ENCODE peak calls at places on chromosome 15, in seven cellular contexts. A is mesendoderm, U is endodermal cell, P is mesenchymal stem cell, O is A549, L is left lung, I is Karpas-422. T is an unnamed sample. For H3K4me1, the result is how much of the 10 kb centered on the place peaks cover.

GRCh38 chr15:41401904-41402267 is 410 bp downstream of the NDUFAF1 start:
- DNase-seq in O (no peak), I (no peak), P (no peak), U (no peak), L (no peak), A (no peak), T (no peak)

GRCh38 chr15:82712036-82712435 is 2.4 kb upstream of the AP3B2 start:
- DNase-seq in I (no peak), A (no peak), U (no peak), O (no peak), L (no peak), P (no peak), T (no peak)

GRCh38 chr15:99021669-99022068 is 14.1 kb upstream of the PGPEP1L start:
- DNase-seq in L (no peak), P (no peak), O (no peak), U (no peak), I (no peak), A (no peak), T (no peak)

GRCh38 chr15:54387808-54388207 is 409.6 kb downstream of the UNC13C start:
- DNase-seq in P (no peak), I (no peak), O (no peak), A (no peak), U (no peak), L (no peak), T (no peak)

GRCh38 chr15:78565951-78566774 is 843 bp downstream of the CHRNA5 start:
- DNase-seq in I (no peak), O (peak), U (peak), P (peak), L (no peak), A (peak), T (no peak)

GRCh38 chr15:88908697-88909621 is 4.2 kb downstream of the MFGE8 start:
- DNase-seq in I (no peak), L (no peak), O (no peak), P (peak), A (no peak), U (no peak), T (no peak)

GRCh38 chr15:37035349-37035748 is 65.0 kb downstream of the MEIS2 start:
- DNase-seq in I (no peak), O (no peak), P (peak), A (no peak), L (no peak), U (no peak), T (no peak)

GRCh38 chr15:47991376-47991775 is 129.4 kb upstream of the SLC24A5 start:
- DNase-seq in P (peak), A (no peak), I (no peak), L (no peak), U (no peak), O (no peak), T (no peak)

GRCh38 chr15:42059661-42060476 is 34.5 kb downstream of the PLA2G4D start:
- DNase-seq in O (peak), L (no peak), I (peak), P (peak), A (peak), U (peak), T (no peak)

GRCh38 chr15:41878355-41878699 is 15.5 kb downstream of the SPTBN5 start:
- DNase-seq in P (no peak), A (no peak), U (no peak), O (no peak), L (no peak), I (no peak), T (no peak)

GRCh38 chr15:65384505-65384894 is 6.7 kb upstream of the IGDCC3 start:
- DNase-seq in A (no peak), I (no peak), O (no peak), U (no peak), P (no peak), L (no peak), T (no peak)

GRCh38 chr15:29871401-29871800 is 49.1 kb upstream of the TJP1 start:
- DNase-seq in I (no peak), L (no peak), O (no peak), U (no peak), P (no peak), A (no peak), T (no peak)

GRCh38 chr15:91491131-91491950 is 362.2 kb upstream of the SLCO3A1 start:
- DNase-seq in L (no peak), P (no peak), I (no peak), O (no peak), A (peak), U (no peak), T (no peak)

GRCh38 chr15:78914027-78914764 is 30.6 kb downstream of the CTSH start:
- DNase-seq in P (no peak), U (peak), A (peak), L (no peak), O (peak), I (no peak), T (no peak)

GRCh38 chr15:95538693-95539092 is 791.8 kb upstream of the NR2F2 start:
- DNase-seq in O (no peak), I (no peak), L (no peak), U (no peak), P (no peak), A (no peak), T (no peak)

GRCh38 chr15:65644282-65644681 is 22.5 kb downstream of the SLC24A1 start:
- DNase-seq in L (no peak), U (no peak), P (no peak), A (no peak), O (no peak), I (no peak), T (no peak)

GRCh38 chr15:57153140-57153539 is 223.2 kb upstream of the CGNL1 start:
- DNase-seq in P (peak), L (no peak), I (no peak), A (no peak), O (no peak), U (no peak), T (no peak)

GRCh38 chr15:61828008-61828407 is 232.2 kb downstream of the VPS13C start:
- DNase-seq in A (no peak), P (no peak), O (peak), U (no peak), I (no peak), L (no peak), T (no peak)

GRCh38 chr15:65248506-65248905 is 37.2 kb upstream of the CILP start:
- DNase-seq in I (no peak), O (no peak), L (no peak), P (no peak), A (peak), U (no peak), T (no peak)

GRCh38 chr15:81375461-81375860 is 1.4 kb upstream of the TMC3 start:
- DNase-seq in U (no peak), I (no peak), L (no peak), O (no peak), A (peak), P (no peak), T (no peak)

GRCh38 chr15:48664436-48664835 is 18.9 kb upstream of the FBN1 start:
- DNase-seq in O (no peak), L (no peak), U (no peak), P (no peak), A (no peak), I (no peak), T (no peak)

GRCh38 chr15:74768099-74768770 is 13.6 kb upstream of the CSK start:
- DNase-seq in O (no peak), P (no peak), I (no peak), U (no peak), A (no peak), L (no peak), T (no peak)

GRCh38 chr15:79804833-79805232 is 92.0 kb downstream of the MTHFS start:
- DNase-seq in A (no peak), I (no peak), P (no peak), L (no peak), O (no peak), U (no peak), T (no peak)

GRCh38 chr15:42511010-42511396 is 15.6 kb downstream of the SNAP23 start:
- DNase-seq in A (no peak), L (no peak), O (no peak), U (no peak), I (peak), P (peak), T (no peak)

GRCh38 chr15:71386448-71387236 is 271.4 kb downstream of the THSD4 start:
- DNase-seq in U (no peak), O (no peak), L (no peak), I (peak), P (peak), A (peak), T (no peak)

GRCh38 chr15:65902373-65902772 is 33.1 kb downstream of the RAB11A start:
- DNase-seq in O (peak), P (peak), L (peak), A (peak), I (peak), U (no peak), T (peak)

GRCh38 chr15:38267416-38268022 is 14.9 kb downstream of the SPRED1 start:
- DNase-seq in I (no peak), L (no peak), U (no peak), P (no peak), O (no peak), A (no peak), T (no peak)

GRCh38 chr15:82110144-82110543 is 64.3 kb upstream of the MEX3B start:
- DNase-seq in I (no peak), P (no peak), U (peak), L (no peak), O (no peak), A (peak), T (no peak)

GRCh38 chr15:72141171-72142084 is 23.2 kb downstream of the SENP8 start:
- DNase-seq in A (peak), L (no peak), I (no peak), U (no peak), O (no peak), P (no peak), T (no peak)

GRCh38 chr15:31102374-31103342 is 1.1 kb upstream of the TRPM1 start:
- DNase-seq in I (no peak), A (no peak), U (no peak), P (no peak), L (no peak), O (no peak), T (no peak)

GRCh38 chr15:89770041-89770440 is 6.1 kb upstream of the MESP2 start:
- DNase-seq in L (no peak), A (no peak), U (no peak), P (no peak), O (no peak), I (no peak), T (no peak)

GRCh38 chr15:48358229-48358641 is 27.0 kb downstream of the DUT start:
- DNase-seq in I (peak), U (no peak), P (peak), A (peak), O (no peak), L (no peak), T (no peak)

GRCh38 chr15:56428821-56429458 is 36.0 kb downstream of the MNS1 start:
- DNase-seq in I (peak), A (peak), L (no peak), O (peak), P (peak), U (no peak), T (no peak)

GRCh38 chr15:88605507-88606436 is 15.4 kb upstream of the AEN start:
- DNase-seq in P (peak), L (no peak), A (peak), I (no peak), U (peak), O (no peak), T (no peak)

GRCh38 chr15:99951471-99951870 is 218.2 kb upstream of the LYSMD4 start:
- DNase-seq in L (no peak), A (no peak), O (no peak), U (no peak), I (no peak), P (no peak), T (no peak)

GRCh38 chr15:75720787-75721461 is 8.3 kb upstream of the CSPG4 start:
- DNase-seq in P (peak), I (peak), A (peak), U (peak), O (peak), L (peak), T (peak)

GRCh38 chr15:93997071-93997658 is 234.2 kb upstream of the MCTP2 start:
- DNase-seq in P (peak), U (no peak), A (peak), O (peak), L (no peak), I (peak), T (no peak)

GRCh38 chr15:43127752-43128151 is 5.6 kb upstream of the TMEM62 start:
- DNase-seq in P (no peak), U (no peak), O (no peak), A (no peak), L (no peak), I (no peak), T (no peak)

GRCh38 chr15:40850576-40851112 is 6.8 kb downstream of the SPINT1 start:
- DNase-seq in O (no peak), I (no peak), U (no peak), A (no peak), L (no peak), P (no peak), T (peak)

GRCh38 chr15:39482467-39482866 is 98.4 kb upstream of the THBS1 start:
- DNase-seq in P (no peak), A (no peak), O (no peak), U (no peak), L (no peak), I (no peak), T (no peak)

GRCh38 chr15:39487180-39487735 is 93.6 kb upstream of the THBS1 start:
- DNase-seq in P (no peak), I (no peak), A (no peak), O (no peak), L (no peak), U (no peak), T (no peak)

GRCh38 chr15:39491115-39491916 is 89.6 kb upstream of the THBS1 start:
- DNase-seq in U (no peak), I (no peak), A (no peak), P (no peak), L (no peak), O (no peak), T (no peak)

GRCh38 chr15:39488498-39488897 is 92.4 kb upstream of the THBS1 start:
- DNase-seq in U (no peak), I (no peak), A (no peak), O (no peak), L (no peak), P (peak), T (no peak)

GRCh38 chr15:39486546-39487081 is 94.3 kb upstream of the THBS1 start:
- DNase-seq in O (no peak), L (no peak), A (no peak), P (peak), U (no peak), I (no peak), T (no peak)
- H3K4me1 ChIP-seq in O (under half), L (under half), A (under half), P (under half), U (under half), I (under half), T (under half)

GRCh38 chr15:92906563-92907081 is 6.5 kb downstream of the CHD2 start:
- DNase-seq in A (no peak), U (no peak), O (no peak), I (no peak), L (no peak), P (no peak), T (peak)
- H3K4me3 ChIP-seq in A (no peak), U (peak), O (peak), I (no peak), L (peak), P (peak), T (no peak)

DNA sequence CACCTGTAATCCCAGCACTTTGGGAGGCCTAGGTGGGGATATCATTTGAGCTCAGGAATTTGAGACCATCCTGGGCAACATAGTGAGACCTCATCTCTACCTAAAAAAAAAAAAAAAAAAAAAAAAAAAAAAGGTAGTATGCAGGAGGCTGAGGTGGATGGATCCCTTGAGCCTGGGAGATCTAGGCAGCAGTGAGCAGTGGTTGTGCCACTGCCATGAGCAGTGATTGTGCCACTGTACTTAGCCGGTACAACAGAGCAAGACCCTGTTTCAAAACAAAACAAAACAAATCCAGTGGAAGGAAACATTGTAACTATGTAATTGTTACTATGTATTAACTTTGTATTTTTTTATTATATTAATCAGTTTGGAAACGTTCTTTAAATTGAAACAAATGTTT is 5.9 kb downstream of the FEM1B start:
- DNase-seq in L (no peak), P (no peak), I (no peak), U (no peak), O (no peak), A (no peak), T (no peak)
- H3K4me1 ChIP-seq in L (under half), P (under half), I (under half), U (under half), O (under half), A (under half), T (under half)

GRCh38 chr15:67033521-67033920 is 31.9 kb upstream of the SMAD3 start:
- DNase-seq in P (no peak), L (no peak), O (no peak), A (no peak), I (no peak), U (peak), T (peak)
- H3K4me3 ChIP-seq in P (peak), L (peak), O (no peak), A (peak), I (no peak), U (peak), T (peak)

GRCh38 chr15:60589728-60590127 is 110.8 kb upstream of the ICE2 start:
- DNase-seq in L (no peak), I (no peak), U (no peak), O (no peak), P (no peak), A (no peak), T (no peak)

GRCh38 chr15:60592386-60593339 is 113.7 kb upstream of the ICE2 start:
- DNase-seq in I (peak), L (peak), A (peak), P (peak), O (peak), U (peak), T (peak)

GRCh38 chr15:60591491-60592385 is 112.8 kb upstream of the ICE2 start:
- DNase-seq in P (peak), I (no peak), A (peak), O (peak), U (peak), L (peak), T (no peak)

GRCh38 chr15:60589253-60589652 is 110.3 kb upstream of the ICE2 start:
- DNase-seq in A (no peak), U (no peak), P (no peak), L (no peak), O (no peak), I (peak), T (peak)

GRCh38 chr15:60590935-60591490 is 112.1 kb upstream of the ICE2 start:
- DNase-seq in A (peak), I (no peak), L (peak), U (peak), O (peak), P (peak), T (peak)
- H3K4me1 ChIP-seq in A (under half), I (under half), L (under half), U (under half), O (under half), P (under half), T (under half)

DNA sequence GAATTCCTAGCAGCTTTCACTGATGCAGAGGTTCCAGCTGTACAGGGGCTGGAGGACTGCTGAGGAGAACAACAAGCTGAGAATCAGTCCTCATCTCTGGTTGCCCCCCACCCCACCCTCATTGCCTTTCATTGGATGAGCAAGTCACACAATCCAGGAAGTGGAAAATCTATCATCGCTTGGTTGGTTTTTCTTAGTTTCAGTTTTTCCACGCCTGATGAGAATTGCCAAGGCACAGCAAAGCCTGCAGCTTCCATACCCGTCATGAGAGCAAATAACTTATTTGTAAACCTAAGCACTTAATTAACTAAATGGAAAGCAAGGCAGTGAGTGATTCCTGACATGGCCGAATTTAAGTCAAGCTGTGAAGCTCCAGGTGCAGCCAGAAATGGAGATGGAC is 21.4 kb upstream of the LIPC start:
- DNase-seq in I (no peak), A (no peak), P (no peak), O (no peak), U (no peak), L (no peak), T (no peak)
- H3K4me3 ChIP-seq in I (peak), A (no peak), P (peak), O (no peak), U (no peak), L (peak), T (peak)

GRCh38 chr15:85625856-85626255 is 168.9 kb downstream of the KLHL25 start:
- DNase-seq in U (no peak), P (peak), O (no peak), I (no peak), A (no peak), L (no peak), T (no peak)

GRCh38 chr15:85624241-85624855 is 170.4 kb downstream of the KLHL25 start:
- DNase-seq in A (no peak), I (no peak), O (no peak), P (peak), U (no peak), L (no peak), T (no peak)

GRCh38 chr15:85623648-85624047 is 171.1 kb downstream of the KLHL25 start:
- DNase-seq in L (no peak), O (no peak), U (no peak), A (no peak), P (peak), I (no peak), T (no peak)

GRCh38 chr15:85627245-85627935 is 167.3 kb downstream of the KLHL25 start:
- DNase-seq in P (no peak), A (no peak), O (no peak), L (no peak), I (no peak), U (no peak), T (no peak)

DNA sequence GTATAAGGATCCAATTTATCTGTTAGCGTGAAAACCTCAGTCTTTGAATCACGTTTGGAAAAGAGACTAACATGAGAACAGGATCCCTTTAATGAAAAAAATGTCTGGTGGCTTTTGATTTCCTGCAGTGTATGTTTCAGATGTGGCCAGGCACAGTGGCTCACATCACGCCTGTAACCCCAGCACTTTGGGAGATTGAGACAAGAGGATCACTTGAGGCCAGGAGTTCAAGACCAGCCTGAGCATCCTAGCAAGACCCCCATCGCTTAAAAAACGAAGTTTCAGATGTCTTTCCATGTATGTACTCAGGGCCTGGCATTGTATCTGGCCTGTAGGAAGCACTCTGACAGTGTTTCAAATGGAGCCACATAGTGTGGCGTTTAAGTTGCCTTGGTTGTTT is 169.3 kb downstream of the KLHL25 start:
- DNase-seq in A (no peak), I (no peak), L (no peak), U (no peak), O (no peak), P (no peak), T (no peak)
- H3K4me1 ChIP-seq in A (under half), I (under half), L (under half), U (under half), O (under half), P (under half), T (under half)

DNA sequence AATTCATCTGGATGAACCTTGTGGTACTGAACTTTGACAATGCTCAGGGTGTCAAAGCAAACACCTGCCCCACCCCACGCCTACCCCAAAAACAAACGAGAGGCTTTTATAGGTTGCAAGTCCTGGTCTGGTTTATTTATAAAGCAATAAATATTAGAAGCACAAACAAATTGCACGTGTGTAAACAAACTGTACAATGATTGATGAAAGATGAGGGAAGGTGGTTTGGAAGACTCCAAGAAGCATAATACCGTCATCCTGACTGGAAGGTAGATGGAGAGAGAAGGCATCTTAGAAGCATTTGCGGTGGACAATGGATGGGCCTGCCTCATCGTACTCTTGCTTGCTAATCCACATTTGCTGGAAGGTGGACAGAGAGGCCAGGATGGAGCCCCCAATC is 5.2 kb downstream of the ACTC1 start:
- DNase-seq in U (no peak), I (no peak), A (no peak), O (no peak), P (no peak), L (no peak), T (no peak)
- H3K4me3 ChIP-seq in U (no peak), I (no peak), A (no peak), O (no peak), P (no peak), L (no peak), T (no peak)

T was measured in Peyer's patch.